ENCODE peak calls at places on chromosomes 1 and 21, in six cellular contexts. L is NCI-H510A treated with DMSO at 0.1 percent for 48 hours; F is endodermal cell; Q is activated CD8-positive, alpha-beta T cell treated with anti-CD3 and anti-CD28 coated beads for 36 hours; K is naive thymus-derived CD8-positive, alpha-beta T cell; D is cardiac muscle cell. J is an unnamed sample.

GRCh38 chr1:172818841-172819527 is 160.1 kb downstream of the FASLG start:
- DNase-seq in L (no peak), F (no peak), Q (peak), K (no peak), D (no peak), J (no peak)

GRCh38 chr1:17599301-17600300 is 60.1 kb downstream of the ARHGEF10L start:
- DNase-seq in L (peak), F (no peak), Q (no peak), K (no peak), D (no peak), J (no peak)

GRCh38 chr1:115136106-115136505 is 46.8 kb upstream of the TSPAN2 start:
- DNase-seq in L (no peak), F (peak), Q (no peak), K (no peak), D (no peak), J (no peak)

GRCh38 chr21:15904389-15904788 is 174.6 kb downstream of the USP25 start:
- DNase-seq in L (no peak), F (no peak), Q (no peak), K (no peak), D (no peak), J (no peak)

GRCh38 chr1:177849130-177849529 is 120.7 kb downstream of the SEC16B start:
- DNase-seq in L (no peak), F (no peak), Q (no peak), K (no peak), D (no peak), J (no peak)

GRCh38 chr1:209513226-209513625 is 70.3 kb upstream of the CAMK1G start:
- DNase-seq in L (peak), F (peak), Q (no peak), K (no peak), D (peak), J (peak)

GRCh38 chr21:35136586-35137254 is 87.6 kb upstream of the RUNX1 start:
- DNase-seq in L (no peak), F (peak), Q (no peak), K (no peak), D (no peak), J (no peak)

GRCh38 chr21:32392880-32393676 is at the start of gene URB1:
- DNase-seq in L (peak), F (peak), Q (peak), K (peak), D (peak), J (peak)

GRCh38 chr1:156550346-156550745 is 22.0 kb downstream of the IQGAP3 start:
- DNase-seq in L (no peak), F (no peak), Q (no peak), K (no peak), D (no peak), J (no peak)

GRCh38 chr1:167738158-167738557 is 16.4 kb downstream of the MPZL1 start:
- DNase-seq in L (no peak), F (no peak), Q (no peak), K (no peak), D (no peak), J (no peak)

GRCh38 chr1:37288900-37289299 is 185.5 kb upstream of the ZC3H12A start:
- DNase-seq in L (no peak), F (no peak), Q (peak), K (no peak), D (no peak), J (no peak)

GRCh38 chr1:156938813-156939212 is 18.4 kb downstream of the LRRC71 start:
- DNase-seq in L (no peak), F (no peak), Q (no peak), K (no peak), D (no peak), J (no peak)

GRCh38 chr21:34824314-34824713 is 155.5 kb downstream of the CLIC6 start:
- DNase-seq in L (no peak), F (no peak), Q (no peak), K (no peak), D (no peak), J (no peak)

GRCh38 chr1:17646444-17647287 is 107.2 kb downstream of the ARHGEF10L start:
- DNase-seq in L (no peak), F (peak), Q (no peak), K (no peak), D (no peak), J (peak)

GRCh38 chr21:35189077-35189863 is 140.2 kb upstream of the RUNX1 start:
- DNase-seq in L (no peak), F (no peak), Q (no peak), K (no peak), D (no peak), J (no peak)

GRCh38 chr1:56061824-56062223 is 517.5 kb downstream of the PLPP3 start:
- DNase-seq in L (peak), F (no peak), Q (no peak), K (no peak), D (no peak), J (no peak)

GRCh38 chr1:97906567-97907228 is 14.1 kb downstream of the DPYD start:
- DNase-seq in L (no peak), F (no peak), Q (no peak), K (no peak), D (no peak), J (no peak)

GRCh38 chr1:44031051-44031899 is at the start of gene SLC6A9:
- DNase-seq in L (peak), F (peak), Q (peak), K (peak), D (peak), J (peak)

GRCh38 chr1:184827600-184828368 is 73.1 kb upstream of the EDEM3 start:
- DNase-seq in L (no peak), F (peak), Q (no peak), K (no peak), D (peak), J (no peak)

GRCh38 chr1:230972855-230973271 is 5.8 kb downstream of the TTC13 start:
- DNase-seq in L (no peak), F (no peak), Q (peak), K (peak), D (no peak), J (no peak)

GRCh38 chr21:41130883-41131282 is 37.1 kb upstream of the BACE2 start:
- DNase-seq in L (no peak), F (no peak), Q (no peak), K (no peak), D (no peak), J (no peak)

GRCh38 chr21:17911628-17912027 is 92.5 kb upstream of the C21orf91 start:
- DNase-seq in L (no peak), F (no peak), Q (no peak), K (no peak), D (no peak), J (no peak)

GRCh38 chr1:39282537-39283216 is 78.2 kb downstream of the MACF1 start:
- DNase-seq in L (no peak), F (no peak), Q (no peak), K (no peak), D (no peak), J (no peak)

GRCh38 chr21:15050588-15051377 is 14.0 kb downstream of the NRIP1 start:
- DNase-seq in L (no peak), F (peak), Q (no peak), K (peak), D (no peak), J (peak)

GRCh38 chr1:18319099-18319498 is 161.6 kb upstream of the KLHDC7A start:
- DNase-seq in L (no peak), F (no peak), Q (no peak), K (no peak), D (no peak), J (no peak)

GRCh38 chr1:177432897-177433296 is 262.1 kb downstream of the BRINP2 start:
- DNase-seq in L (no peak), F (no peak), Q (no peak), K (no peak), D (no peak), J (no peak)

GRCh38 chr1:219659005-219659632 is 46.2 kb upstream of the ZC3H11B start:
- DNase-seq in L (peak), F (no peak), Q (no peak), K (no peak), D (no peak), J (no peak)

GRCh38 chr21:43340491-43341348 is 86.2 kb downstream of the SIK1 start:
- DNase-seq in L (no peak), F (peak), Q (no peak), K (no peak), D (no peak), J (no peak)

GRCh38 chr1:98276514-98276913 is 355.7 kb upstream of the DPYD start:
- DNase-seq in L (no peak), F (peak), Q (no peak), K (no peak), D (no peak), J (no peak)

GRCh38 chr1:229370601-229371021 is 27.8 kb upstream of the CCSAP start:
- DNase-seq in L (no peak), F (no peak), Q (no peak), K (no peak), D (peak), J (no peak)

GRCh38 chr1:90841477-90841876 is 124.4 kb upstream of the BARHL2 start:
- DNase-seq in L (no peak), F (peak), Q (no peak), K (no peak), D (no peak), J (peak)

GRCh38 chr1:112444269-112444668 is 48.3 kb downstream of the CTTNBP2NL start:
- DNase-seq in L (no peak), F (no peak), Q (no peak), K (no peak), D (no peak), J (no peak)

GRCh38 chr1:28374297-28374696 is 4.8 kb downstream of the PHACTR4 start:
- DNase-seq in L (no peak), F (no peak), Q (no peak), K (no peak), D (no peak), J (no peak)

GRCh38 chr1:79322511-79323027 is 316.0 kb upstream of the ADGRL4 start:
- DNase-seq in L (no peak), F (no peak), Q (no peak), K (no peak), D (no peak), J (no peak)

GRCh38 chr1:31712625-31713024 is 8.8 kb upstream of the COL16A1 start:
- DNase-seq in L (no peak), F (peak), Q (no peak), K (no peak), D (peak), J (no peak)

J was measured in H1.